ENCODE peak calls at places on chromosomes 11 and 22, in four cellular contexts. U is HT1080, L is HFFc6, Z is HCEC 1CT. R is an unnamed sample.

GRCh38 chr22:29002603-29003002 is 59.0 kb downstream of the C22orf31 start:
- DNase-seq in U (no peak), L (no peak), Z (no peak), R (no peak)

GRCh38 chr22:35986085-35986484 is 42.5 kb downstream of the RBFOX2 start:
- DNase-seq in U (no peak), L (no peak), Z (peak), R (no peak)

GRCh38 chr11:26467506-26467905 is 104.6 kb downstream of the MUC15 start:
- DNase-seq in U (no peak), L (no peak), Z (no peak), R (no peak)

GRCh38 chr11:8832571-8833260 is 78.3 kb upstream of the AKIP1 start:
- DNase-seq in U (peak), L (peak), Z (peak), R (no peak)

GRCh38 chr11:71251159-71251721 is 1.1 kb downstream of the SHANK2 start:
- DNase-seq in U (no peak), L (no peak), Z (no peak), R (no peak)

GRCh38 chr11:46249103-46249942 is 28.1 kb upstream of the CREB3L1 start:
- DNase-seq in U (peak), L (no peak), Z (peak), R (no peak)

GRCh38 chr11:57800444-57801184 is 39.0 kb downstream of the CTNND1 start:
- DNase-seq in U (peak), L (peak), Z (peak), R (no peak)

GRCh38 chr11:46582588-46582987 is 11.2 kb downstream of the AMBRA1 start:
- DNase-seq in U (no peak), L (no peak), Z (no peak), R (no peak)

GRCh38 chr11:21894492-21894891 is 298.4 kb upstream of the ANO5 start:
- DNase-seq in U (no peak), L (no peak), Z (no peak), R (no peak)

GRCh38 chr11:34080609-34081008 is 24.8 kb upstream of the NAT10 start:
- DNase-seq in U (no peak), L (no peak), Z (no peak), R (no peak)

GRCh38 chr22:23122216-23122957 is 19.4 kb downstream of the RSPH14 start:
- DNase-seq in U (no peak), L (no peak), Z (no peak), R (no peak)

GRCh38 chr11:118923721-118924587 is 1.8 kb downstream of the BCL9L start:
- DNase-seq in U (no peak), L (no peak), Z (no peak), R (no peak)

GRCh38 chr11:65865550-65866172 is 5.4 kb downstream of the MUS81 start:
- DNase-seq in U (no peak), L (no peak), Z (no peak), R (no peak)

GRCh38 chr22:33922268-33922667 is 2.0 kb upstream of the LARGE1 start:
- DNase-seq in U (no peak), L (no peak), Z (no peak), R (no peak)

GRCh38 chr11:35082322-35083180 is 56.4 kb upstream of the CD44 start:
- DNase-seq in U (peak), L (peak), Z (peak), R (peak)

GRCh38 chr22:19503869-19504268 is 20.3 kb downstream of the CLDN5 start:
- DNase-seq in U (no peak), L (no peak), Z (no peak), R (no peak)

GRCh38 chr11:77191429-77191822 is 63.4 kb downstream of the MYO7A start:
- DNase-seq in U (no peak), L (no peak), Z (no peak), R (no peak)

GRCh38 chr22:45526768-45527360 is 24.2 kb downstream of the FBLN1 start:
- DNase-seq in U (no peak), L (peak), Z (no peak), R (no peak)

GRCh38 chr11:73795925-73796632 is 8.4 kb downstream of the MRPL48 start:
- DNase-seq in U (no peak), L (no peak), Z (no peak), R (no peak)

GRCh38 chr11:126197277-126197939 is 14.0 kb downstream of the RPUSD4 start:
- DNase-seq in U (no peak), L (peak), Z (no peak), R (no peak)

GRCh38 chr11:134345237-134345550 is 13.4 kb downstream of the GLB1L2 start:
- DNase-seq in U (no peak), L (no peak), Z (no peak), R (no peak)

GRCh38 chr11:13114566-13115465 is 105.7 kb downstream of the RASSF10 start:
- DNase-seq in U (no peak), L (no peak), Z (no peak), R (no peak)

GRCh38 chr22:20165421-20165820 is 14.6 kb upstream of the CCDC188 start:
- DNase-seq in U (no peak), L (no peak), Z (no peak), R (no peak)

GRCh38 chr11:6927030-6927617 is 898 bp downstream of the ZNF215 start:
- DNase-seq in U (no peak), L (no peak), Z (no peak), R (no peak)

GRCh38 chr11:58576792-58577440 is 1.3 kb upstream of the LPXN start:
- DNase-seq in U (peak), L (peak), Z (peak), R (no peak)

GRCh38 chr11:78030429-78031325 is 7.6 kb upstream of the KCTD14 start:
- DNase-seq in U (peak), L (no peak), Z (no peak), R (no peak)

GRCh38 chr22:32617271-32617670 is 142.7 kb downstream of the FBXO7 start:
- DNase-seq in U (peak), L (peak), Z (no peak), R (no peak)

GRCh38 chr11:46520971-46521745 is 72.7 kb downstream of the AMBRA1 start:
- DNase-seq in U (peak), L (peak), Z (peak), R (no peak)

GRCh38 chr22:49091451-49091850 is 736.2 kb downstream of the BRD1 start:
- DNase-seq in U (no peak), L (no peak), Z (no peak), R (no peak)

GRCh38 chr11:129723964-129724291 is 91.7 kb upstream of the TMEM45B start:
- DNase-seq in U (no peak), L (no peak), Z (no peak), R (no peak)

GRCh38 chr11:48109046-48109666 is 107.5 kb upstream of the OR4B1 start:
- DNase-seq in U (peak), L (peak), Z (peak), R (no peak)

GRCh38 chr11:72577271-72577681 is 96.9 kb downstream of the PDE2A start:
- DNase-seq in U (no peak), L (no peak), Z (no peak), R (no peak)

GRCh38 chr11:132994038-132994502 is 538.2 kb downstream of the OPCML start:
- DNase-seq in U (no peak), L (no peak), Z (no peak), R (no peak)

GRCh38 chr11:133904818-133905515 is 51.8 kb downstream of the IGSF9B start:
- DNase-seq in U (no peak), L (no peak), Z (no peak), R (no peak)

GRCh38 chr11:16357776-16358175 is 1.4 kb upstream of the SOX6 start:
- DNase-seq in U (no peak), L (no peak), Z (no peak), R (no peak)

GRCh38 chr11:128575174-128575955 is 12.0 kb downstream of the ETS1 start:
- DNase-seq in U (no peak), L (no peak), Z (no peak), R (no peak)

R was measured in T-helper 22 cell.